ENCODE peak calls at places on chromosomes 16 and 17, in nine cellular contexts. One of them, this sample, is unnamed.

GRCh38 chr16:11743308-11744074 is 834 bp upstream of the TXNDC11 start:
- DNase-seq in NCI-H2029: no peak
- DNase-seq in fibroblast of gingiva: peak
- DNase-seq in activated CD8-positive, alpha-beta T cell treated with anti-CD3 and anti-CD28 coated beads, Interleukin-2, amount 10 ng/mL, durations not matched to agents 7 days and 5 days: peak
- DNase-seq in AG20443: peak
- DNase-seq in HFFc6: peak
- DNase-seq in activated T-cell treated with anti-CD3 and anti-CD28 coated beads for 1 hour: no peak
- DNase-seq in non-pigmented ciliary epithelial cell: peak
- DNase-seq in CD8-positive, alpha-beta memory T cell: peak
- DNase-seq in this sample: peak

GRCh38 chr17:43212641-43213490 is 1.2 kb downstream of the TMEM106A start:
- DNase-seq in NCI-H2029: no peak
- DNase-seq in fibroblast of gingiva: no peak
- DNase-seq in activated CD8-positive, alpha-beta T cell treated with anti-CD3 and anti-CD28 coated beads, Interleukin-2, amount 10 ng/mL, durations not matched to agents 7 days and 5 days: no peak
- DNase-seq in AG20443: no peak
- DNase-seq in HFFc6: no peak
- DNase-seq in activated T-cell treated with anti-CD3 and anti-CD28 coated beads for 1 hour: no peak
- DNase-seq in non-pigmented ciliary epithelial cell: no peak
- DNase-seq in CD8-positive, alpha-beta memory T cell: no peak
- DNase-seq in this sample: peak

GRCh38 chr17:47850692-47851573 is at the start of gene SP6:
- DNase-seq in NCI-H2029: peak
- DNase-seq in fibroblast of gingiva: peak
- DNase-seq in activated CD8-positive, alpha-beta T cell treated with anti-CD3 and anti-CD28 coated beads, Interleukin-2, amount 10 ng/mL, durations not matched to agents 7 days and 5 days: peak
- DNase-seq in AG20443: peak
- DNase-seq in HFFc6: peak
- DNase-seq in activated T-cell treated with anti-CD3 and anti-CD28 coated beads for 1 hour: peak
- DNase-seq in non-pigmented ciliary epithelial cell: no peak
- DNase-seq in CD8-positive, alpha-beta memory T cell: peak
- DNase-seq in this sample: peak

GRCh38 chr17:74324521-74324920 is 1.5 kb upstream of the KIF19 start:
- DNase-seq in NCI-H2029: no peak
- DNase-seq in fibroblast of gingiva: no peak
- DNase-seq in activated CD8-positive, alpha-beta T cell treated with anti-CD3 and anti-CD28 coated beads, Interleukin-2, amount 10 ng/mL, durations not matched to agents 7 days and 5 days: no peak
- DNase-seq in AG20443: no peak
- DNase-seq in HFFc6: no peak
- DNase-seq in activated T-cell treated with anti-CD3 and anti-CD28 coated beads for 1 hour: no peak
- DNase-seq in non-pigmented ciliary epithelial cell: no peak
- DNase-seq in CD8-positive, alpha-beta memory T cell: no peak
- DNase-seq in this sample: no peak

GRCh38 chr16:50425648-50426047 is 56.9 kb upstream of the BRD7 start:
- DNase-seq in NCI-H2029: no peak
- DNase-seq in fibroblast of gingiva: no peak
- DNase-seq in activated CD8-positive, alpha-beta T cell treated with anti-CD3 and anti-CD28 coated beads, Interleukin-2, amount 10 ng/mL, durations not matched to agents 7 days and 5 days: no peak
- DNase-seq in AG20443: no peak
- DNase-seq in HFFc6: no peak
- DNase-seq in activated T-cell treated with anti-CD3 and anti-CD28 coated beads for 1 hour: no peak
- DNase-seq in non-pigmented ciliary epithelial cell: no peak
- DNase-seq in CD8-positive, alpha-beta memory T cell: no peak
- DNase-seq in this sample: no peak

GRCh38 chr17:9273334-9274118 is 252.2 kb downstream of the NTN1 start:
- DNase-seq in NCI-H2029: no peak
- DNase-seq in fibroblast of gingiva: peak
- DNase-seq in activated CD8-positive, alpha-beta T cell treated with anti-CD3 and anti-CD28 coated beads, Interleukin-2, amount 10 ng/mL, durations not matched to agents 7 days and 5 days: no peak
- DNase-seq in AG20443: peak
- DNase-seq in HFFc6: no peak
- DNase-seq in activated T-cell treated with anti-CD3 and anti-CD28 coated beads for 1 hour: no peak
- DNase-seq in non-pigmented ciliary epithelial cell: no peak
- DNase-seq in CD8-positive, alpha-beta memory T cell: no peak
- DNase-seq in this sample: peak

GRCh38 chr17:40556884-40557414 is 8.3 kb downstream of the CCR7 start:
- DNase-seq in NCI-H2029: no peak
- DNase-seq in fibroblast of gingiva: no peak
- DNase-seq in activated CD8-positive, alpha-beta T cell treated with anti-CD3 and anti-CD28 coated beads, Interleukin-2, amount 10 ng/mL, durations not matched to agents 7 days and 5 days: peak
- DNase-seq in AG20443: no peak
- DNase-seq in HFFc6: no peak
- DNase-seq in activated T-cell treated with anti-CD3 and anti-CD28 coated beads for 1 hour: no peak
- DNase-seq in non-pigmented ciliary epithelial cell: no peak
- DNase-seq in CD8-positive, alpha-beta memory T cell: no peak
- DNase-seq in this sample: no peak

GRCh38 chr17:27256225-27257030 is 37.5 kb upstream of the WSB1 start:
- DNase-seq in NCI-H2029: no peak
- DNase-seq in fibroblast of gingiva: peak
- DNase-seq in activated CD8-positive, alpha-beta T cell treated with anti-CD3 and anti-CD28 coated beads, Interleukin-2, amount 10 ng/mL, durations not matched to agents 7 days and 5 days: no peak
- DNase-seq in AG20443: peak
- DNase-seq in HFFc6: peak
- DNase-seq in activated T-cell treated with anti-CD3 and anti-CD28 coated beads for 1 hour: no peak
- DNase-seq in non-pigmented ciliary epithelial cell: no peak
- DNase-seq in CD8-positive, alpha-beta memory T cell: no peak
- DNase-seq in this sample: peak

GRCh38 chr17:33871720-33872535 is 383.2 kb upstream of the CCL2 start:
- DNase-seq in NCI-H2029: no peak
- DNase-seq in fibroblast of gingiva: no peak
- DNase-seq in activated CD8-positive, alpha-beta T cell treated with anti-CD3 and anti-CD28 coated beads, Interleukin-2, amount 10 ng/mL, durations not matched to agents 7 days and 5 days: no peak
- DNase-seq in AG20443: peak
- DNase-seq in HFFc6: no peak
- DNase-seq in activated T-cell treated with anti-CD3 and anti-CD28 coated beads for 1 hour: no peak
- DNase-seq in non-pigmented ciliary epithelial cell: no peak
- DNase-seq in CD8-positive, alpha-beta memory T cell: no peak
- DNase-seq in this sample: peak

This sample was measured in GM23248.